ENCODE peak calls at places on chromosomes 13 and 19, in seven cellular contexts. E, V, T, L, M, A and O are unnamed samples.

GRCh38 chr19:48913114-48913513 is 13.0 kb downstream of the NUCB1 start:
- DNase-seq in E (no peak), V (no peak), T (no peak), L (no peak), M (no peak), A (peak; percentile 39), O (no peak)

GRCh38 chr19:49151339-49152217 is 3.6 kb downstream of the HRC start:
- DNase-seq in E (peak; percentile 57), V (peak; percentile 92), T (peak; percentile 53), L (peak; percentile 30), M (no peak), A (no peak), O (peak; percentile 89)

GRCh38 chr19:49924004-49924880 is 4.8 kb upstream of the ATF5 start:
- DNase-seq in E (no peak), V (no peak), T (no peak), L (no peak), M (no peak), A (no peak), O (no peak)

GRCh38 chr19:30047355-30047895 is 105.4 kb downstream of the URI1 start:
- DNase-seq in E (no peak), V (no peak), T (no peak), L (no peak), M (no peak), A (no peak), O (no peak)

GRCh38 chr19:20503536-20503935 is 62.0 kb downstream of the ZNF737 start:
- DNase-seq in E (peak; percentile 4), V (no peak), T (peak; percentile 7), L (peak; percentile 52), M (no peak), A (no peak), O (peak; percentile 13)

GRCh38 chr19:6324757-6325156 is 8.7 kb downstream of the ACER1 start:
- DNase-seq in E (no peak), V (no peak), T (no peak), L (no peak), M (no peak), A (no peak), O (no peak)

GRCh38 chr19:23561341-23561740 is 125.7 kb downstream of the ZNF675 start:
- DNase-seq in E (no peak), V (no peak), T (no peak), L (no peak), M (no peak), A (no peak), O (no peak)

GRCh38 chr13:95027638-95028037 is 273.6 kb downstream of the ABCC4 start:
- DNase-seq in E (no peak), V (no peak), T (no peak), L (no peak), M (no peak), A (no peak), O (no peak)

GRCh38 chr13:92317066-92317465 is 909.5 kb upstream of the GPC6 start:
- DNase-seq in E (no peak), V (no peak), T (peak; percentile 97), L (peak; percentile 83), M (no peak), A (no peak), O (no peak)

GRCh38 chr13:33723772-33724435 is 94.0 kb upstream of the RFC3 start:
- DNase-seq in E (peak; percentile 86), V (peak; percentile 47), T (peak; percentile 94), L (peak; percentile 80), M (peak; percentile 70), A (peak; percentile 87), O (peak; percentile 89)

GRCh38 chr19:30150626-30151025 is 208.6 kb downstream of the URI1 start:
- DNase-seq in E (no peak), V (no peak), T (no peak), L (no peak), M (no peak), A (no peak), O (no peak)

GRCh38 chr13:52164989-52165388 is 5.6 kb upstream of the NEK3 start:
- DNase-seq in E (no peak), V (no peak), T (no peak), L (no peak), M (no peak), A (no peak), O (no peak)

GRCh38 chr13:50171585-50172282 is 156.5 kb downstream of the KCNRG start:
- DNase-seq in E (no peak), V (no peak), T (no peak), L (peak; percentile 74), M (no peak), A (no peak), O (no peak)

GRCh38 chr13:111174377-111174776 is 59.3 kb downstream of the ARHGEF7 start:
- DNase-seq in E (no peak), V (no peak), T (no peak), L (no peak), M (no peak), A (no peak), O (no peak)

GRCh38 chr13:111175948-111176347 is 60.8 kb downstream of the ARHGEF7 start:
- DNase-seq in E (no peak), V (no peak), T (no peak), L (no peak), M (no peak), A (no peak), O (no peak)

GRCh38 chr13:111176421-111176820 is 61.3 kb downstream of the ARHGEF7 start:
- DNase-seq in E (no peak), V (no peak), T (no peak), L (no peak), M (no peak), A (no peak), O (no peak)

GRCh38 chr13:111177081-111177711 is 62.1 kb downstream of the ARHGEF7 start:
- DNase-seq in E (peak; percentile 77), V (no peak), T (peak; percentile 84), L (peak; percentile 86), M (no peak), A (peak; percentile 62), O (no peak)

GRCh38 chr13:111175372-111175771 is 60.3 kb downstream of the ARHGEF7 start:
- DNase-seq in E (no peak), V (no peak), T (no peak), L (no peak), M (no peak), A (no peak), O (no peak)
- H3K4me1 ChIP-seq in E (peaks cover 57% of the 10 kb centered on the region), V (no peaks in the 10 kb centered on the region), T (peaks cover 14% of the 10 kb centered on the region), L (peaks cover 4% of the 10 kb centered on the region), M (peaks cover 1% of the 10 kb centered on the region), A (peaks cover 46% of the 10 kb centered on the region), O (peaks cover 4% of the 10 kb centered on the region)

GRCh38 chr19:16184665-16185122 is 516 bp upstream of the FAM32A start:
- DNase-seq in E (no peak), V (no peak), T (no peak), L (no peak), M (no peak), A (no peak), O (no peak)

GRCh38 chr19:16175954-16176353 is 2.6 kb upstream of the CIB3 start:
- DNase-seq in E (no peak), V (no peak), T (no peak), L (no peak), M (no peak), A (no peak), O (no peak)

GRCh38 chr19:16185123-16185924 is at the start of gene FAM32A:
- DNase-seq in E (peak; percentile 99), V (peak; percentile 99), T (peak; percentile 99), L (peak; percentile 99), M (peak; percentile 97), A (peak; percentile 99), O (peak; percentile 98)

GRCh38 chr19:16185925-16186234 is 670 bp downstream of the FAM32A start:
- DNase-seq in E (no peak), V (no peak), T (no peak), L (peak; percentile 32), M (no peak), A (peak; percentile 59), O (no peak)

GRCh38 chr19:16180611-16181010 is 4.6 kb upstream of the FAM32A start:
- DNase-seq in E (no peak), V (peak; percentile 51), T (peak; percentile 52), L (peak; percentile 84), M (no peak), A (no peak), O (peak; percentile 58)
- H3K4me3 ChIP-seq in E (no peak overlapping the region), V (no peak overlapping the region), T (no peak overlapping the region), L (no peak overlapping the region), M (no peak overlapping the region), A (no peak overlapping the region), O (no peak overlapping the region)

GRCh38 chr19:3375221-3376088 is 9.1 kb downstream of the NFIC start:
- DNase-seq in E (peak; percentile 89), V (no peak), T (peak; percentile 74), L (peak; percentile 85), M (no peak), A (no peak), O (no peak)

GRCh38 chr19:3380829-3381228 is 14.4 kb downstream of the NFIC start:
- DNase-seq in E (no peak), V (no peak), T (no peak), L (no peak), M (no peak), A (no peak), O (no peak)

GRCh38 chr19:3374369-3375112 is 8.2 kb downstream of the NFIC start:
- DNase-seq in E (peak; percentile 59), V (no peak), T (peak; percentile 35), L (no peak), M (no peak), A (no peak), O (no peak)

GRCh38 chr19:3381701-3382372 is 15.5 kb downstream of the NFIC start:
- DNase-seq in E (no peak), V (no peak), T (no peak), L (no peak), M (no peak), A (no peak), O (no peak)

DNA sequence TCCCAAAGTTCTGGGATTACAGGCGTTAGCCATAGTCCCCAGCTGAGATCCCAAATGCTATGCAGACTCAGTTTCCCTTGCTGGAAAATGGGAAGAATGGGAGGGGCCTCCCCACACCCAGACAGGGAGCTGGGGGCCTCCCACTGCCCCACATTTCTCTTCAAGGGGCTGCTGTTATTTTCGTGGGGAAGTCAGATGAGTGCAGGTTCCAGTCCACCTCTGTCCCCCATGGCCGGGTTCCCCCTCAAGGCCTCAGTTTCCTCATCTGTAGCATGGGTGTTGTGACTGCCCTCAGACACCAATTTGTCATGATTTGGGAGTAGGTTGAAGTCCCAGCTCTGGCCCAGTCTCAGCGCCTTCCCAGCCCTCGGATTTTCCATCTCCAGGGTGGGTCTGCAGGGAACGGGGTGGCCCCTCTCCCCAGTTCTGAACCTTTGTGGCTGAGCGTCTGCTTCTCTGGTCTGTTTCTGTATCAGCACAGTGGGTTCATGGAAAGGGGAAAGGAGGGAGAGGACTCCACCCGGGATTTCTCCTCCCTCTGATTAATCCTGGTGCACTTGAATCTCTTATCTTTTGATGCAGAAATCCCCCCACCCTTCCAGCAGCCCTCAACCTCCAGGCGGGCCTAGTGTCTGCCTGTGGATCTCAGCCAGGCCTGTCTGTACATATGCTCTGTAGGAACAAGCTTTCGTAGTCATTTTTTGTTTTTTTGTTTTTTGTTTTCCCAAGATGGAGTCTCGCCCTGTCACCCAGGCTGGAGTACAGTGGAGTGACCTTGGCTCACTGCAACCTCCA is 12.2 kb downstream of the NFIC start:
- DNase-seq in E (no peak), V (no peak), T (no peak), L (no peak), M (no peak), A (no peak), O (no peak)
- H3K4me1 ChIP-seq in E (peaks cover 50% of the 10 kb centered on the region), V (no peaks in the 10 kb centered on the region), T (peaks cover 18% of the 10 kb centered on the region), L (peaks cover 28% of the 10 kb centered on the region), M (no peaks in the 10 kb centered on the region), A (no peaks in the 10 kb centered on the region), O (peaks cover 6% of the 10 kb centered on the region)

DNA sequence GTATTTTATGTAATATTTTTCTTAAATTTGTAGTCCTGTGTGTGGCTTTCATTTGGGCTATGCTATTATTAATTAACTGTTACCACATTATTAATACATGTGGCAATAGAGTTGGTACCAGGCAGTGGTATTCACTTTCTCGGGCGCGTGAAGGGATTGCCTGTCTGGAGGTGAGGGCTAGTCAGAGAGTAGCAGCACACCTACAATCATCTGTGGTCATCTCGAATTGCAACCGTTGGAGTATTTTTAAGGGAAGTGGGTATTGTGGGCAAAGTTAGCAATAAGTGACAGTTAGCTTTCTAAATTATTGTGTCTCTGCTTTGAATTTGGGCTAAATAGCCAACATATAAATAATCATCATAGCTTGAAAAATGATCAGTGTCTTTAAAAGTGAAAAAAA is 20.0 kb upstream of the GPR18 start:
- DNase-seq in E (no peak), V (no peak), T (no peak), L (no peak), M (no peak), A (peak; percentile 42), O (no peak)
- H3K4me3 ChIP-seq in E (no peak overlapping the region), V (no peak overlapping the region), T (no peak overlapping the region), L (no peak overlapping the region), M (no peak overlapping the region), A (peak overlapping the region; percentile 29), O (no peak overlapping the region)